ENCODE peak calls at places on chromosomes 13 and 19, in eight cellular contexts. Z, E, S, N, H, Q, Y and B are unnamed samples.
A peak's percentile ranks its signal among the peaks of the same experiment; 100 is the strongest.

GRCh38 chr19:43759515-43759914 is 4.8 kb upstream of the SMG9 start:
- DNase-seq in S (peak; percentile 69), N (no peak), Q (no peak), E (no peak), H (peak; percentile 49), Z (no peak), Y (no peak), B (no peak)

GRCh38 chr13:44583126-44583525 is 7.0 kb upstream of the TSC22D1 start:
- DNase-seq in Q (no peak), Z (no peak), Y (no peak), E (no peak), N (no peak), H (no peak), S (peak; percentile 38), B (no peak)

GRCh38 chr13:53238241-53238640 is 209.6 kb downstream of the OLFM4 start:
- DNase-seq in Q (no peak), N (no peak), H (no peak), S (no peak), E (no peak), Y (peak; percentile 12), Z (no peak), B (no peak)

GRCh38 chr19:14450876-14451275 is 17.8 kb downstream of the PKN1 start:
- DNase-seq in Z (no peak), H (no peak), Q (no peak), E (no peak), N (no peak), S (no peak), Y (no peak), B (no peak)

GRCh38 chr19:37997911-37998344 is 90.9 kb downstream of the SIPA1L3 start:
- DNase-seq in E (no peak), N (no peak), Z (no peak), Y (peak; percentile 29), S (peak; percentile 92), H (peak; percentile 86), Q (no peak), B (no peak)

GRCh38 chr13:27289016-27289665 is 18.5 kb downstream of the RASL11A start:
- DNase-seq in Z (no peak), N (no peak), S (no peak), Q (no peak), H (no peak), E (no peak), Y (no peak), B (no peak)

GRCh38 chr19:18749362-18750231 is 41.5 kb downstream of the COMP start:
- DNase-seq in H (no peak), E (no peak), Y (no peak), N (no peak), Z (no peak), S (no peak), Q (no peak), B (no peak)

GRCh38 chr13:112341976-112342735 is 34.0 kb upstream of the SPACA7 start:
- DNase-seq in Z (no peak), H (no peak), E (no peak), Y (no peak), S (no peak), Q (no peak), N (peak; percentile 44), B (no peak)

GRCh38 chr19:35377656-35378055 is 6.8 kb downstream of the GPR42 start:
- DNase-seq in S (no peak), Q (no peak), N (no peak), E (no peak), H (no peak), Z (no peak), Y (no peak), B (no peak)

GRCh38 chr13:51861728-51862300 is at the start of gene CCDC70:
- DNase-seq in Q (no peak), E (no peak), Z (no peak), S (no peak), Y (no peak), N (no peak), H (peak; percentile 8), B (no peak)

DNA sequence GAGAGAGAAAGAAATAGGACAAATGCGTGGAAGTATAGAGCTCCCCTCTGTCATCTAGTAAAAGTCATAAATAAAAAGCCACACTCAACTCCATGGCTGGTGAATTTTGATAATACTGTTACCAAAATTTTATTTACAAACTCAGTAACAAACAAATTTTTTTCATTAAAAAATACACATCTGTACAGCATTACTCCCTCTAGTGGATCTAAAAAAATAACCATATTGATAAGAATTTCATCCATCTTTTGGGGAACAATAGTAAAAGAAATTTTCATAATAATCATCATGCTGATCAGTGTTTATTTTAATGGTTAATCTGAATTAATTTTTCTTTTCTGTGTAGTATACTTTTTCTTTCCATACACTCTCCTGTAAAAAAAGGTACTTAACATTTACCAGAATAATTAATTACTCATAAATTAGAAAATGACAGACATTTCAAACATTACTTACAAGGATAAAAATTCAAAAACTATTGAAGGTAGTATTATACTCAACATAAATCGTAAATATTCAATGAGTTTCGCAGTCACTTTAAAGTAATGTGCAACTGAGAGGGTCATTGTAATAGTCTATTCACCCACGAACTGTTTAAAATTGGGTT is 173.5 kb upstream of the LSM14A start:
- DNase-seq in Z (no peak), Y (no peak), S (peak; percentile 4), Q (no peak), N (no peak), E (no peak), H (peak; percentile 26), B (no peak)
- TF ChIP-seq CTCF in Z (no peak), Y (peak; percentile 16), S (peak; percentile 60), Q (no peak), N (no peak), E (peak; percentile 44), H (peak; percentile 20), B (peak; percentile 91)

GRCh38 chr19:6313398-6313969 is 19.9 kb downstream of the ACER1 start:
- DNase-seq in S (no peak), Q (no peak), Z (no peak), H (no peak), E (no peak), Y (no peak), N (peak; percentile 5), B (no peak)

GRCh38 chr19:6312018-6312417 is 21.4 kb downstream of the ACER1 start:
- DNase-seq in H (no peak), S (no peak), Y (no peak), Q (no peak), E (no peak), Z (no peak), N (peak; percentile 25), B (no peak)
- TF ChIP-seq CTCF in H (no peak), S (no peak), Y (no peak), Q (no peak), E (no peak), Z (no peak), N (no peak), B (no peak)

GRCh38 chr19:13035820-13036365 is 40.6 kb downstream of the NFIX start:
- DNase-seq in Q (no peak), S (no peak), N (no peak), Z (peak; percentile 49), E (no peak), H (no peak), Y (no peak), B (no peak)
- TF ChIP-seq CTCF in Q (no peak), S (no peak), N (no peak), Z (no peak), E (no peak), H (no peak), Y (no peak), B (peak; percentile 17)

DNA sequence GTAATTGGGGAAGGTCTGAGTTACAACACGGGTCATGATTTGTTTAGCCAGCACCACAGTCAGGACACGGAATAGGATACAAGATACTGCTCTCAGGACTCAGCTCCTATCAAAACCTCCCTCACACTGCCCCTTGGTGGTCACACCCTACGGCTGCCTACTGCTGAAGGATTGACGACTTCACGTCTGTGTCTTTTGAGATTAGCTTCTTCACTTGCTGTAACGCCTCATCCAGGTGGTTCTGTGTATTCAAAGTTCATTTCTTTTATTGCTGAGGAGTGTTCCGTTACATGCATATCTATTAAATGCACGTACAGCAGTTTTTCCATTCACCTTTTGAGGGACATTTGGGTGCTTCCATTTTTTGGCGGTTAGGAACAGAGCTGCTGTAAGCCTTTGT is 46.3 kb downstream of the URI1 start:
- DNase-seq in N (peak; percentile 14), Q (no peak), Y (no peak), E (no peak), S (no peak), Z (no peak), H (no peak), B (no peak)
- TF ChIP-seq CTCF in N (no peak), Q (no peak), Y (no peak), E (no peak), S (no peak), Z (no peak), H (no peak), B (no peak)

GRCh38 chr19:41735071-41735623 is 20.2 kb upstream of the CEACAM6 start:
- DNase-seq in Y (no peak), E (no peak), Z (no peak), Q (no peak), H (no peak), S (no peak), N (no peak), B (no peak)

GRCh38 chr19:41739361-41739760 is 16.0 kb upstream of the CEACAM6 start:
- DNase-seq in Z (no peak), E (no peak), N (no peak), S (no peak), Y (no peak), H (no peak), Q (no peak), B (no peak)

GRCh38 chr19:41734585-41734984 is 20.7 kb upstream of the CEACAM6 start:
- DNase-seq in E (peak; percentile 64), N (no peak), Z (peak; percentile 68), H (no peak), Y (no peak), S (no peak), Q (no peak), B (no peak)

GRCh38 chr19:41734156-41734555 is 21.2 kb upstream of the CEACAM6 start:
- DNase-seq in Y (no peak), Z (no peak), E (no peak), N (no peak), H (no peak), S (no peak), Q (no peak), B (no peak)
- TF ChIP-seq CTCF in Y (no peak), Z (no peak), E (no peak), N (no peak), H (no peak), S (no peak), Q (no peak), B (no peak)